ENCODE peak calls at places on chromosomes 4 and X, in ten cellular contexts. F is SJSA1, O is tibial nerve, T is left lung, Q is endothelial cell of umbilical vein, Z is aorta, U is fibroblast of lung, L is left ventricle myocardium inferior, J is uterus, W is spleen. S is an unnamed sample. For H3K36me3, the result is how much of the 10 kb centered on the place peaks cover.

GRCh38 chr4:98345838-98346237 is 84.7 kb downstream of the RAP1GDS1 start:
- DNase-seq in L (no peak), J (no peak), Z (no peak), Q (no peak), F (no peak), O (no peak), U (no peak), W (no peak), T (no peak), S (no peak)

GRCh38 chr4:45803994-45804393 is 319.9 kb downstream of the GABRG1 start:
- DNase-seq in T (no peak), F (no peak), Z (no peak), W (no peak), U (no peak), J (no peak), L (no peak), Q (no peak), O (no peak), S (no peak)

GRCh38 chr4:66574145-66574978 is 904.1 kb upstream of the EPHA5 start:
- DNase-seq in Q (no peak), O (no peak), Z (peak), U (peak), F (peak), W (no peak), J (no peak), T (no peak), L (no peak), S (no peak)

GRCh38 chrX:108362026-108362425 is 76.2 kb downstream of the COL4A6 start:
- DNase-seq in O (no peak), Q (no peak), T (no peak), Z (no peak), W (no peak), J (no peak), L (no peak), U (no peak), F (no peak), S (no peak)

GRCh38 chrX:68599256-68600152 is 48.0 kb upstream of the STARD8 start:
- DNase-seq in J (no peak), T (no peak), Z (no peak), O (no peak), Q (peak), F (peak), U (peak), L (no peak), W (no peak), S (no peak)

GRCh38 chr4:136637071-136637777 is 895.1 kb downstream of the PCDH18 start:
- DNase-seq in L (no peak), W (no peak), Z (no peak), F (no peak), J (no peak), T (peak), U (peak), Q (peak), O (no peak), S (no peak)

GRCh38 chr4:184424993-184425758 is 49.2 kb downstream of the IRF2 start:
- DNase-seq in F (peak), Z (no peak), J (no peak), W (no peak), Q (no peak), U (peak), T (peak), L (peak), O (no peak), S (no peak)

GRCh38 chr4:125838924-125839323 is 524.2 kb downstream of the FAT4 start:
- DNase-seq in W (no peak), F (peak), U (no peak), J (no peak), Q (no peak), O (no peak), T (no peak), L (no peak), Z (no peak), S (no peak)

GRCh38 chr4:134627386-134627785 is 425.8 kb upstream of the PABPC4L start:
- DNase-seq in J (no peak), Z (no peak), T (no peak), L (no peak), U (no peak), F (no peak), O (no peak), W (no peak), Q (no peak), S (no peak)

DNA sequence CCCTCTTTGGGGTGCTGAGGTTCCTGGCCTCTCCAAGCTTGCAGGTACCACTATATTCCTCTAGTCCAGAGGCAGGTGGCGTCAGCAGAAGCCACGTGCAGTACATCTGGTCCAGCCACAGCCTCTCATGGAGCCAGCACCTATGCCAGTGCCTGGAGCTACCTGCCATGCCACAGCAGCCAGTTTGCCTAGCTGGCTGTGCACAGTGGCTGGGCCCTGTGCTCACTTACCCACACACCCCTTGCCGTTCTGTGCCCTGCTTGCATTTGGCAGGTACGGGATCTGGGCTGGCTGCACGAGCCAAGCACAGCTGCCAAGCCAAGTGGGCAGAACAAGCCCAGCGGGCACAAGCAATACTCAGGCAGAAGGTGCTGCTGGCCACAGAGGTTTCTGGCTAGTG is 601.1 kb downstream of the EPHA5 start:
- DNase-seq in Q (no peak), F (no peak), T (peak), J (no peak), L (no peak), Z (no peak), U (no peak), W (peak), O (no peak), S (no peak)
- H3K36me3 ChIP-seq in Q (under half), F (under half), T (under half), J (under half), L (under half), Z (under half), U (under half), W (under half), O (under half), S (under half)

DNA sequence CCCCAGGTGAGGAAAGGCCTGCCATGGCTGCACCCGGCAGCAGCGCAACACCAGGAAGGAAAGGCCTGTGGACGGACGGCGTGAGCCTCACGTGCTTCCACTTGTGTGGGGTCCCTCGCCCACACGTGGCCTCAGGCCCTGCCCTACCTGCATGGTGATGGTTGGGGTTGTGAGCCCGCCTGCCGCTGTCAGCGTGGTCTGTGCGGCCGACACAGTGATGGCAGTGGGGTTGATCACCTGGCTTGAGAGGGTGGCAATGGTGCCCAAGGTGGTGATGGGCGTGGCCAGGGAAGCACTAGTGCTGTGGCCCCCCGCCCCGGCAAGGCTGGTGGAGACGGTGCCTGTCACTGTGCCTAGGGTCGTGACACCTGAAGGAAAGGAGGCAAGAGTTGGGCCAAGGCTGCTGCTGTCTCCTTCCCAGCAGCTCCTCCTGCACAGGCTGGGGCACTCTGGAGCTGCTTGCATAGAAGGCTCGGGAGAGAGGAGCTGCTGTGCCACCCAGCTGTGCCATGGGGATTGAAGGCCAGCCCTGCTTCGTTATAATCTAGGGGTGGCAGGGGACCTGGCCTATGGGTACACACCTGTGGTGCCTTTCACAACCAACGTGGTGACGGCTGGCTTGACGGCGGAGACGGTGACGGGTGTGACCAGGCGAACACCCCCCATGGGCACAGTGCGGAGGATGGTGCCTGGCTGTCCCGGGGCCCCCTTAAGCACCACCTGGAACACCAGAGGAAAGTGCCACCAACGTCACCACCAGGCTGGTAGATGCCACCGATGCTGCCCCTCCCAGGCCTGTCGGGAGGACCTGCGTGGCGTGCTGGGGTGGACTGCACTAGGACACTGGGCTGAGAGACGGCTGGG is 11.8 kb upstream of the RENBP start:
- DNase-seq in T (no peak), U (no peak), F (no peak), Z (no peak), L (no peak), J (no peak), Q (no peak), O (no peak), W (peak), S (no peak)
- H3K36me3 ChIP-seq in T (half or more), U (half or more), F (half or more), Z (under half), L (half or more), J (under half), Q (half or more), O (under half), W (half or more), S (half or more)

GRCh38 chr4:868421-868820 is 42.5 kb upstream of the CPLX1 start:
- DNase-seq in J (no peak), U (no peak), Q (no peak), W (no peak), O (no peak), Z (no peak), T (no peak), F (no peak), L (no peak), S (no peak)
- H3K36me3 ChIP-seq in J (under half), U (under half), Q (under half), W (half or more), O (under half), Z (under half), T (half or more), F (under half), L (half or more), S (half or more)

GRCh38 chr4:105392858-105393257 is 81.0 kb downstream of the PPA2 start:
- DNase-seq in T (no peak), F (no peak), O (no peak), J (no peak), Z (no peak), W (no peak), U (no peak), L (no peak), Q (no peak), S (no peak)
- H3K36me3 ChIP-seq in T (under half), F (under half), O (under half), J (under half), Z (under half), W (half or more), U (under half), L (under half), Q (under half), S (under half)

GRCh38 chr4:70833701-70834100 is 6.0 kb downstream of the GRSF1 start:
- DNase-seq in W (no peak), U (no peak), Q (no peak), Z (no peak), O (no peak), J (no peak), T (no peak), L (no peak), F (no peak), S (no peak)
- H3K36me3 ChIP-seq in W (half or more), U (under half), Q (under half), Z (under half), O (under half), J (under half), T (half or more), L (half or more), F (half or more), S (half or more)

GRCh38 chr4:20723019-20723418 is 22.8 kb downstream of the PACRGL start:
- DNase-seq in W (no peak), Q (no peak), O (no peak), T (no peak), Z (no peak), U (no peak), J (no peak), L (no peak), F (no peak), S (no peak)
- H3K36me3 ChIP-seq in W (half or more), Q (under half), O (under half), T (half or more), Z (under half), U (under half), J (under half), L (half or more), F (under half), S (half or more)

S was measured in suprapubic skin.